ENCODE peak calls at places on chromosomes 2 and 18, in seven cellular contexts. One of them, this sample, is unnamed.

GRCh38 chr2:11807156-11808015 is 61.0 kb downstream of the LPIN1 start:
- DNase-seq in occipital lobe: no peak
- DNase-seq in GM13977: no peak
- DNase-seq in dorsolateral prefrontal cortex: no peak
- DNase-seq in hypothalamus: no peak
- DNase-seq in fibroblast of the aortic adventitia: no peak
- DNase-seq in stimulated activated CD8-positive, alpha-beta memory T cell treated with anti-CD3 and anti-CD28 coated beads, Interleukin-15, amount 100 ng/mL, for 24 hours: no peak
- DNase-seq in this sample: no peak

GRCh38 chr2:118145207-118145606 is 56.9 kb downstream of the INSIG2 start:
- DNase-seq in occipital lobe: no peak
- DNase-seq in dorsolateral prefrontal cortex: no peak
- DNase-seq in fibroblast of the aortic adventitia: no peak
- DNase-seq in stimulated activated CD8-positive, alpha-beta memory T cell treated with anti-CD3 and anti-CD28 coated beads, Interleukin-15, amount 100 ng/mL, for 24 hours: no peak
- DNase-seq in GM13977: no peak
- DNase-seq in hypothalamus: no peak
- DNase-seq in this sample: no peak

GRCh38 chr2:237665713-237666143 is 38.3 kb downstream of the LRRFIP1 start:
- DNase-seq in occipital lobe: no peak
- DNase-seq in GM13977: peak
- DNase-seq in stimulated activated CD8-positive, alpha-beta memory T cell treated with anti-CD3 and anti-CD28 coated beads, Interleukin-15, amount 100 ng/mL, for 24 hours: no peak
- DNase-seq in dorsolateral prefrontal cortex: no peak
- DNase-seq in hypothalamus: no peak
- DNase-seq in fibroblast of the aortic adventitia: no peak
- DNase-seq in this sample: no peak

GRCh38 chr2:211423018-211423417 is 866.6 kb downstream of the CPS1 start:
- DNase-seq in dorsolateral prefrontal cortex: no peak
- DNase-seq in occipital lobe: no peak
- DNase-seq in hypothalamus: no peak
- DNase-seq in GM13977: no peak
- DNase-seq in stimulated activated CD8-positive, alpha-beta memory T cell treated with anti-CD3 and anti-CD28 coated beads, Interleukin-15, amount 100 ng/mL, for 24 hours: no peak
- DNase-seq in fibroblast of the aortic adventitia: no peak
- DNase-seq in this sample: no peak

GRCh38 chr18:29459986-29460385 is 1283.1 kb upstream of the CDH2 start:
- DNase-seq in dorsolateral prefrontal cortex: no peak
- DNase-seq in stimulated activated CD8-positive, alpha-beta memory T cell treated with anti-CD3 and anti-CD28 coated beads, Interleukin-15, amount 100 ng/mL, for 24 hours: no peak
- DNase-seq in occipital lobe: no peak
- DNase-seq in fibroblast of the aortic adventitia: no peak
- DNase-seq in hypothalamus: no peak
- DNase-seq in GM13977: no peak
- DNase-seq in this sample: no peak

GRCh38 chr2:159998236-159998635 is 64.2 kb downstream of the PLA2R1 start:
- DNase-seq in dorsolateral prefrontal cortex: no peak
- DNase-seq in stimulated activated CD8-positive, alpha-beta memory T cell treated with anti-CD3 and anti-CD28 coated beads, Interleukin-15, amount 100 ng/mL, for 24 hours: no peak
- DNase-seq in hypothalamus: no peak
- DNase-seq in occipital lobe: no peak
- DNase-seq in GM13977: no peak
- DNase-seq in fibroblast of the aortic adventitia: no peak
- DNase-seq in this sample: no peak

GRCh38 chr2:117321816-117322215 is 492.7 kb upstream of the DDX18 start:
- DNase-seq in hypothalamus: no peak
- DNase-seq in stimulated activated CD8-positive, alpha-beta memory T cell treated with anti-CD3 and anti-CD28 coated beads, Interleukin-15, amount 100 ng/mL, for 24 hours: no peak
- DNase-seq in fibroblast of the aortic adventitia: no peak
- DNase-seq in occipital lobe: no peak
- DNase-seq in dorsolateral prefrontal cortex: no peak
- DNase-seq in GM13977: no peak
- DNase-seq in this sample: no peak

GRCh38 chr2:8885449-8886196 is 48.2 kb upstream of the KIDINS220 start:
- DNase-seq in GM13977: no peak
- DNase-seq in occipital lobe: no peak
- DNase-seq in stimulated activated CD8-positive, alpha-beta memory T cell treated with anti-CD3 and anti-CD28 coated beads, Interleukin-15, amount 100 ng/mL, for 24 hours: no peak
- DNase-seq in fibroblast of the aortic adventitia: no peak
- DNase-seq in hypothalamus: no peak
- DNase-seq in dorsolateral prefrontal cortex: no peak
- DNase-seq in this sample: no peak

GRCh38 chr2:71716697-71717624 is 263.6 kb downstream of the DYSF start:
- DNase-seq in dorsolateral prefrontal cortex: peak
- DNase-seq in occipital lobe: no peak
- DNase-seq in GM13977: no peak
- DNase-seq in stimulated activated CD8-positive, alpha-beta memory T cell treated with anti-CD3 and anti-CD28 coated beads, Interleukin-15, amount 100 ng/mL, for 24 hours: no peak
- DNase-seq in hypothalamus: no peak
- DNase-seq in fibroblast of the aortic adventitia: peak
- DNase-seq in this sample: no peak

GRCh38 chr18:13446581-13447470 is 228.3 kb downstream of the LDLRAD4 start:
- DNase-seq in dorsolateral prefrontal cortex: no peak
- DNase-seq in stimulated activated CD8-positive, alpha-beta memory T cell treated with anti-CD3 and anti-CD28 coated beads, Interleukin-15, amount 100 ng/mL, for 24 hours: no peak
- DNase-seq in GM13977: no peak
- DNase-seq in fibroblast of the aortic adventitia: no peak
- DNase-seq in hypothalamus: no peak
- DNase-seq in occipital lobe: no peak
- DNase-seq in this sample: no peak

GRCh38 chr2:164126960-164127359 is 391.2 kb upstream of the FIGN start:
- DNase-seq in dorsolateral prefrontal cortex: no peak
- DNase-seq in GM13977: no peak
- DNase-seq in hypothalamus: no peak
- DNase-seq in fibroblast of the aortic adventitia: peak
- DNase-seq in occipital lobe: no peak
- DNase-seq in stimulated activated CD8-positive, alpha-beta memory T cell treated with anti-CD3 and anti-CD28 coated beads, Interleukin-15, amount 100 ng/mL, for 24 hours: no peak
- DNase-seq in this sample: no peak

GRCh38 chr2:147630585-147630984 is 214.2 kb upstream of the ACVR2A start:
- DNase-seq in dorsolateral prefrontal cortex: no peak
- DNase-seq in fibroblast of the aortic adventitia: no peak
- DNase-seq in hypothalamus: no peak
- DNase-seq in occipital lobe: no peak
- DNase-seq in GM13977: no peak
- DNase-seq in stimulated activated CD8-positive, alpha-beta memory T cell treated with anti-CD3 and anti-CD28 coated beads, Interleukin-15, amount 100 ng/mL, for 24 hours: no peak
- DNase-seq in this sample: no peak